ENCODE peak calls at places on chromosomes 13 and 19, in ten cellular contexts. S is colonic mucosa, Z is heart right ventricle, D is A673, R is sigmoid colon, M is OCI-LY7, F is ovary, K is uterus, G is body of pancreas, H is hepatocyte. A is an unnamed sample.

GRCh38 chr13:20174656-20175405 is 14.0 kb upstream of the GJA3 start:
- DNase-seq in D (peak), K (peak), S (peak), F (peak), G (peak), R (peak), H (peak), Z (peak), M (no peak), A (peak)

GRCh38 chr19:38224014-38224862 is at the start of gene DPF1:
- DNase-seq in Z (peak), F (no peak), K (no peak), M (peak), H (peak), R (no peak), D (peak), S (no peak), G (no peak), A (peak)

GRCh38 chr13:49307365-49307764 is 59.6 kb downstream of the CDADC1 start:
- DNase-seq in H (no peak), R (peak), K (peak), G (no peak), S (no peak), D (no peak), F (no peak), M (no peak), Z (no peak), A (no peak)

GRCh38 chr13:52070929-52071523 is 46.5 kb downstream of the UTP14C start:
- DNase-seq in H (no peak), Z (no peak), S (no peak), M (peak), D (peak), R (no peak), G (no peak), F (no peak), K (no peak), A (peak)

GRCh38 chr13:54174001-54174400 is 1145.4 kb downstream of the OLFM4 start:
- DNase-seq in K (no peak), D (no peak), H (no peak), Z (no peak), M (no peak), F (no peak), G (no peak), S (no peak), R (no peak), A (no peak)

GRCh38 chr13:113744197-113745000 is 14.6 kb upstream of the TMEM255B start:
- DNase-seq in M (no peak), D (no peak), F (no peak), H (no peak), S (no peak), K (no peak), R (no peak), G (peak), Z (no peak), A (no peak)

GRCh38 chr13:44969858-44970484 is 19.3 kb downstream of the NUFIP1 start:
- DNase-seq in R (no peak), D (peak), S (no peak), Z (no peak), K (no peak), M (peak), F (no peak), H (peak), G (no peak), A (peak)

GRCh38 chr19:51572415-51572814 is 1.3 kb downstream of the ZNF175 start:
- DNase-seq in G (no peak), Z (no peak), H (no peak), D (no peak), M (no peak), F (no peak), R (no peak), K (no peak), S (no peak), A (peak)

GRCh38 chr13:63307239-63307638 is 1891.6 kb upstream of the PCDH20 start:
- DNase-seq in H (peak), K (no peak), S (no peak), D (no peak), F (no peak), R (no peak), M (peak), G (peak), Z (no peak), A (peak)

GRCh38 chr13:100235311-100235901 is 146.5 kb downstream of the PCCA start:
- DNase-seq in Z (no peak), K (no peak), R (no peak), G (no peak), M (peak), H (peak), D (peak), S (peak), F (no peak), A (peak)

GRCh38 chr13:113486698-113487097 is 3.8 kb downstream of the DCUN1D2 start:
- DNase-seq in S (no peak), F (no peak), Z (no peak), K (no peak), R (no peak), H (no peak), G (no peak), M (no peak), D (no peak), A (no peak)

GRCh38 chr19:3161453-3161852 is 17.1 kb upstream of the S1PR4 start:
- DNase-seq in D (no peak), Z (no peak), F (no peak), H (no peak), R (no peak), M (no peak), G (no peak), K (no peak), S (no peak), A (no peak)

GRCh38 chr13:31997641-31998040 is 33.9 kb upstream of the FRY start:
- DNase-seq in R (no peak), F (no peak), S (no peak), Z (no peak), G (no peak), H (no peak), K (no peak), M (no peak), D (no peak), A (no peak)

GRCh38 chr19:43747557-43748204 is 7.1 kb downstream of the SMG9 start:
- DNase-seq in G (no peak), D (no peak), R (no peak), F (no peak), Z (no peak), H (no peak), S (no peak), M (no peak), K (no peak), A (peak)

GRCh38 chr13:74206061-74206561 is 71.9 kb upstream of the KLF12 start:
- DNase-seq in S (no peak), K (no peak), G (no peak), M (no peak), F (no peak), H (no peak), Z (no peak), D (peak), R (no peak), A (no peak)

GRCh38 chr19:44876930-44877530 is 14.0 kb upstream of the TOMM40 start:
- DNase-seq in H (no peak), G (no peak), Z (no peak), D (no peak), R (no peak), K (no peak), M (peak), F (no peak), S (no peak), A (no peak)

GRCh38 chr19:29375429-29376093 is 150.2 kb upstream of the VSTM2B start:
- DNase-seq in K (no peak), M (no peak), D (no peak), S (peak), R (no peak), H (no peak), F (no peak), Z (no peak), G (no peak), A (no peak)

GRCh38 chr13:91122766-91123165 is 224.7 kb upstream of the MIR17HG start:
- DNase-seq in K (no peak), G (no peak), Z (no peak), F (no peak), S (no peak), M (no peak), H (no peak), R (no peak), D (no peak), A (no peak)

GRCh38 chr13:91127995-91128394 is 219.5 kb upstream of the MIR17HG start:
- DNase-seq in M (no peak), D (no peak), F (no peak), Z (no peak), G (no peak), K (no peak), S (no peak), R (no peak), H (no peak), A (no peak)

GRCh38 chr13:91126806-91127205 is 220.7 kb upstream of the MIR17HG start:
- DNase-seq in D (no peak), M (no peak), H (no peak), G (no peak), R (no peak), F (no peak), Z (no peak), K (no peak), S (no peak), A (no peak)

GRCh38 chr13:91119643-91120042 is 227.8 kb upstream of the MIR17HG start:
- DNase-seq in D (no peak), M (no peak), K (no peak), F (no peak), Z (no peak), R (no peak), G (no peak), S (no peak), H (no peak), A (no peak)

DNA sequence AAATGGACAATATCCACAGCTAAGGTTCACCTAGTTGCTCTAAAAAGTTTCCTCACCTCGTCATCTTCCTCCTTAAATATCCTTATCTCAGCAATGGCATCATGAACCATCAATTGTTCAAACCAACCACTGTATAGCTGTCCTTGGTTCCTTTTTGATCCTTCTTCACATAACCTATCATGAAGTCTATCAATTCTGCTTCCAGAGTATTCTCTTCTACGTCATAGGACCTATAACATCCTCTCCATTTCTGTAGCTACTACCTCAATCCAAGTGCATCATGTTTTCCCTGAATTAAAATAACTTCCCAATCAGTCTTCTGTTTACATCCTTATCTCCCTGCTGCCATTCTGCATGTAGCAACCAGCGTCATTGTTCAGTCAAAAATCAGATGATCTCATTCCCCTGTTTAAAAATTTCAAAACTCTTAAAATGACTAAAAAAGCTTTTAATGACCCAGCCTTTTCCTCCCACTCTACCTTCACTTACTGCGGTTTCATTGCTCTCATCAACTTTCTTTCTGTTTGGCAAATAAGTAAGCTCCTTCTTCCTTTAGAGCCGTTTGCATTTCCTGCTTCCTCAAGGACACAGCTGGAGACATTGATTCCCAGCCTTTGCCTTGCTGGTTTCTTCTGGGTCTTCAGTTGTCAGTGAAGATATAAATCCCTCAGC is 223.9 kb upstream of the MIR17HG start:
- DNase-seq in Z (no peak), K (no peak), R (no peak), M (no peak), G (no peak), H (no peak), D (peak), S (no peak), F (no peak), A (peak)
- TF ChIP-seq CTCF in Z (no peak), K (no peak), R (no peak), M (no peak), G (no peak), H (no peak), D (no peak), S (no peak), F (no peak), A (no peak)

GRCh38 chr19:35433448-35433847 is 14.6 kb upstream of the FFAR2 start:
- DNase-seq in K (no peak), F (no peak), H (no peak), R (no peak), G (peak), S (no peak), M (no peak), D (no peak), Z (no peak), A (no peak)

GRCh38 chr19:35439921-35440320 is 8.1 kb upstream of the FFAR2 start:
- DNase-seq in D (no peak), K (no peak), R (no peak), H (no peak), S (no peak), M (no peak), G (no peak), Z (no peak), F (no peak), A (no peak)

GRCh38 chr19:35437152-35437951 is 10.7 kb upstream of the FFAR2 start:
- DNase-seq in Z (no peak), D (no peak), R (no peak), G (no peak), F (no peak), M (no peak), H (no peak), S (peak), K (no peak), A (no peak)

GRCh38 chr19:35438527-35438926 is 9.5 kb upstream of the FFAR2 start:
- DNase-seq in F (peak), G (peak), Z (no peak), M (no peak), D (no peak), S (no peak), H (no peak), K (no peak), R (no peak), A (peak)

GRCh38 chr19:35436477-35437141 is 11.4 kb upstream of the FFAR2 start:
- DNase-seq in D (peak), S (peak), Z (no peak), G (peak), K (no peak), M (no peak), H (peak), R (no peak), F (peak), A (peak)
- H3K4me3 ChIP-seq in D (no peak), S (no peak), Z (no peak), G (no peak), K (no peak), M (no peak), H (no peak), R (no peak), F (no peak), A (peak)

GRCh38 chr13:33798023-33798422 is 19.9 kb upstream of the RFC3 start:
- DNase-seq in D (no peak), S (no peak), G (no peak), Z (no peak), R (no peak), M (no peak), F (no peak), H (no peak), K (no peak), A (no peak)
- TF ChIP-seq CTCF in D (no peak), S (no peak), G (no peak), Z (no peak), R (no peak), M (no peak), F (no peak), H (no peak), K (no peak), A (no peak)

DNA sequence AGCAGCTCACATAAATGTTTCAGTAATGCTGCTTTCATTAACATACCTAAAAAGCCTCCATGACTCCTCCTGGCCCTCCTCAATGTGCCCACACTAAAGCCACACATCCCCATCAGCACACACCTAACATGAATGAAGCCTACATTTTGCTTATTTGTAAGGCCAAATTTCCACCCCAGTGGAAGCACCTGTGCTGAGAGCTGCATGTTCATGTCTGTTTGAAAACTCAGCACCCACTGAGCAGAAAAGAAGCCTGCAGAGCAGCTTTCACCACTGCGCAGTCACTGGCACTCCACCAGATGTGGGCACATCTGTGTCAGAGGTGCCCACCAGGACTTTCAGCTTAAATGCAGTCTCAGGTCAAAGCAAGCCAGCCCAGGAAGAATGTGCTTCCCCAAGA is 93.5 kb downstream of the FOXO1 start:
- DNase-seq in H (no peak), M (peak), Z (no peak), S (no peak), F (no peak), G (no peak), R (no peak), D (no peak), K (no peak), A (no peak)
- H3K4me3 ChIP-seq in H (no peak), M (no peak), Z (no peak), S (no peak), F (no peak), G (no peak), R (no peak), D (no peak), K (no peak), A (no peak)

GRCh38 chr13:27869436-27870090 is 50.2 kb upstream of the PDX1 start:
- DNase-seq in M (no peak), R (no peak), F (no peak), Z (no peak), S (no peak), G (no peak), K (no peak), H (no peak), D (no peak), A (no peak)

GRCh38 chr13:27868639-27869435 is 51.0 kb upstream of the PDX1 start:
- DNase-seq in D (peak), H (peak), M (peak), R (no peak), F (no peak), K (no peak), S (no peak), Z (no peak), G (no peak), A (peak)
- TF ChIP-seq CTCF in D (peak), H (peak), M (peak), R (no peak), F (no peak), K (no peak), S (peak), Z (peak), G (peak), A (peak)

GRCh38 chr19:1170938-1171754 is 2.9 kb downstream of the SBNO2 start:
- DNase-seq in F (peak), K (no peak), D (peak), Z (no peak), G (no peak), H (no peak), S (no peak), R (no peak), M (no peak), A (no peak)
- H3K4me3 ChIP-seq in F (no peak), K (no peak), D (peak), Z (no peak), G (no peak), H (no peak), S (no peak), R (no peak), M (no peak), A (no peak)

GRCh38 chr13:43911871-43912270 is 32.2 kb downstream of the LACC1 start:
- DNase-seq in H (no peak), R (no peak), K (no peak), Z (no peak), S (no peak), D (peak), F (no peak), M (no peak), G (no peak), A (no peak)

GRCh38 chr13:43905435-43906031 is 25.8 kb downstream of the LACC1 start:
- DNase-seq in F (no peak), S (peak), G (peak), D (peak), Z (no peak), H (peak), M (peak), K (peak), R (no peak), A (peak)

GRCh38 chr13:43911283-43911682 is 31.6 kb downstream of the LACC1 start:
- DNase-seq in R (no peak), D (no peak), M (no peak), F (no peak), G (no peak), H (no peak), Z (no peak), S (no peak), K (no peak), A (no peak)

GRCh38 chr13:43908156-43909126 is 28.7 kb downstream of the LACC1 start:
- DNase-seq in G (peak), K (no peak), H (peak), F (no peak), R (no peak), M (peak), D (peak), Z (no peak), S (no peak), A (peak)
- TF ChIP-seq CTCF in G (peak), K (peak), H (peak), F (no peak), R (peak), M (peak), D (peak), Z (peak), S (peak), A (peak)